ENCODE peak calls at places on chromosome 7, in eight cellular contexts. C is A549, U is tibial artery, H is GM12865, J is GM20000, X is upper lobe of right lung, S is endothelial cell, Z is neural crest cell. P is an unnamed sample.

GRCh38 chr7:82443044-82443800 is at the start of gene CACNA2D1:
- DNase-seq in X (peak; percentile 73), J (peak; percentile 50), Z (peak; percentile 59), C (peak; percentile 43), S (peak; percentile 69), H (peak; percentile 39), U (peak; percentile 70), P (peak; percentile 22)

GRCh38 chr7:57305192-57305748 is 144.7 kb upstream of the ZNF716 start:
- DNase-seq in H (no peak), J (no peak), Z (no peak), X (no peak), C (no peak), S (no peak), U (no peak), P (no peak)

GRCh38 chr7:123494193-123494796 is 40.1 kb downstream of the IQUB start:
- DNase-seq in S (no peak), J (peak; percentile 36), Z (no peak), U (no peak), C (peak; percentile 20), X (no peak), H (peak; percentile 32), P (peak; percentile 1)

GRCh38 chr7:18700147-18700546 is 204.6 kb downstream of the HDAC9 start:
- DNase-seq in J (peak; percentile 10), H (peak; percentile 20), Z (no peak), C (peak; percentile 5), U (no peak), S (peak; percentile 26), X (no peak), P (no peak)

GRCh38 chr7:102412548-102412947 is 16.4 kb downstream of the PRKRIP1 start:
- DNase-seq in J (no peak), U (no peak), X (no peak), C (peak; percentile 64), H (no peak), S (no peak), Z (peak; percentile 23), P (peak; percentile 12)

GRCh38 chr7:83970081-83970480 is 224.5 kb downstream of the SEMA3A start:
- DNase-seq in C (no peak), U (no peak), J (no peak), Z (no peak), H (no peak), S (no peak), X (no peak), P (no peak)

GRCh38 chr7:25075459-25075858 is 49.6 kb downstream of the CYCS start:
- DNase-seq in C (no peak), J (no peak), Z (no peak), H (peak; percentile 25), X (no peak), U (no peak), S (no peak), P (no peak)

GRCh38 chr7:159071260-159071659 is 73.4 kb downstream of the VIPR2 start:
- DNase-seq in X (no peak), S (no peak), C (no peak), J (no peak), Z (no peak), H (no peak), U (no peak), P (no peak)

GRCh38 chr7:132494474-132494873 is 81.8 kb downstream of the PLXNA4 start:
- DNase-seq in S (no peak), C (no peak), Z (no peak), X (no peak), J (no peak), H (no peak), U (no peak), P (no peak)

GRCh38 chr7:66558201-66558641 is 70.5 kb upstream of the KCTD7 start:
- DNase-seq in Z (no peak), H (no peak), S (no peak), U (no peak), C (no peak), J (no peak), X (no peak), P (no peak)

GRCh38 chr7:117171106-117171505 is 151.8 kb downstream of the WNT2 start:
- DNase-seq in X (no peak), S (no peak), U (no peak), Z (no peak), J (no peak), H (no peak), C (no peak), P (no peak)
- TF ChIP-seq CTCF in X (no peak), S (no peak), U (no peak), Z (no peak), J (no peak), H (no peak), C (no peak), P (peak; percentile 9)

GRCh38 chr7:129498021-129498420 is 4.3 kb upstream of the SMKR1 start:
- DNase-seq in C (no peak), X (no peak), J (no peak), H (no peak), S (no peak), U (no peak), Z (no peak), P (no peak)

GRCh38 chr7:129503725-129504124 is 1.4 kb downstream of the SMKR1 start:
- DNase-seq in C (no peak), X (no peak), U (no peak), H (no peak), S (no peak), J (no peak), Z (no peak), P (no peak)

GRCh38 chr7:129501760-129502707 is at the start of gene SMKR1:
- DNase-seq in U (peak; percentile 69), H (peak; percentile 92), J (peak; percentile 96), Z (peak; percentile 56), S (peak; percentile 74), C (peak; percentile 92), X (peak; percentile 93), P (no peak)

GRCh38 chr7:129499915-129500463 is 2.3 kb upstream of the SMKR1 start:
- DNase-seq in J (peak; percentile 24), Z (no peak), H (peak; percentile 79), C (no peak), X (no peak), S (no peak), U (no peak), P (no peak)

DNA sequence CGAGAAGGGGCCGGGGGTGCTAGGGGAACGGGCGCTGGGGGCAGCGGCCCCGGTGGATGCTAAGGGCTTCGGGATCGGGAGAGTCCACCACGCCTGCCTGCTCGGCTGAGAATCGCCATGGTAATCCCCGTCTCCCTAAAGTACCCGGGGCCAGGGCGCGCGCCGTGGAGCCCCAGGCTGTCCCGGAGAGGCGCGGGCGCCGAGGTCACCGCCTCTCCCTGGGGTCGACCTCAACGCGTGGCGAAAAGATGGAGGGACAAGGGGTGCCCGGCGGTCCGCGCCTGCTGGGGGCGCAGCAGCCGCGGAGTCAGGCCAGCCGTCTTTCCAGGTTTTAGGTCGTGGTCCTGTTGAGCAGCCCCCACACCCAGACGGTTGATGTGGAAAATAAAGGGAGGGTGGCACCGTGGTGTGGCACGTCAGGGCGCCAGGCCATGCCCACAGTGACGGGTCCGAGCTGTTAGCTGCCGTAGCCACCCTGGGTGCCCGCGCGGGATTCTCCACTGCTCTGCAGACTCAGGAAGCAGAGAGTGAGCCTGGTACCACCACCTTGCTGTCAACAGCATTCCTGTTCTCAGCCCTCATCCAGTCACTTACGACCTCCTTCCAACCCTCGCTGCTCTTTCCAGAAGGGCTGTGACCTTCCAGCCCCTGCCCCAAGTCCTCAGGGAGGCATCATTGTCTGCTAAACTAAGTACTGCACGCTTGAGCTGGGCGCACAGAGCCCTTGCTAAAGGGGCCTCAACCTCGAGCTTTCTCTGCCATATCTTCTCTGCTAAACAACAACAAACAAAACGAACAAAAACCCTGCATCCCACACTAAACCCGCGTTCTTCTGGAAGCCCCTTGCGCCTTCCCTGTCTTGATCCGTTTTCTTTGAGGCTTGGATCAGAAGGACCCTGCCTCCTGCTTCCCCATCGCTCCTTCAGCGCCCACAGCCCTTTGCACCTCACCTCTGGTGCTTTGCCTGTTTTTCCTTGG is 666 bp downstream of the SMKR1 start:
- DNase-seq in C (peak; percentile 57), S (peak; percentile 23), H (no peak), X (no peak), Z (peak; percentile 15), J (peak; percentile 38), U (no peak), P (no peak)
- TF ChIP-seq CTCF in C (no peak), S (no peak), H (no peak), X (no peak), Z (peak; percentile 22), J (peak; percentile 5), U (no peak), P (no peak)

GRCh38 chr7:49852619-49853462 is 79.4 kb downstream of the VWC2 start:
- DNase-seq in C (peak; percentile 34), X (no peak), S (peak; percentile 71), J (peak; percentile 58), U (no peak), Z (peak; percentile 51), H (peak; percentile 64), P (peak; percentile 40)

GRCh38 chr7:49848211-49848841 is 74.9 kb downstream of the VWC2 start:
- DNase-seq in Z (no peak), H (no peak), S (no peak), X (no peak), C (no peak), U (no peak), J (no peak), P (no peak)

GRCh38 chr7:49845626-49846025 is 72.2 kb downstream of the VWC2 start:
- DNase-seq in X (no peak), S (no peak), J (no peak), Z (no peak), H (no peak), C (no peak), U (no peak), P (no peak)

GRCh38 chr7:49855281-49855980 is 82.0 kb downstream of the VWC2 start:
- DNase-seq in S (no peak), U (no peak), J (no peak), X (no peak), H (no peak), Z (no peak), C (no peak), P (no peak)

DNA sequence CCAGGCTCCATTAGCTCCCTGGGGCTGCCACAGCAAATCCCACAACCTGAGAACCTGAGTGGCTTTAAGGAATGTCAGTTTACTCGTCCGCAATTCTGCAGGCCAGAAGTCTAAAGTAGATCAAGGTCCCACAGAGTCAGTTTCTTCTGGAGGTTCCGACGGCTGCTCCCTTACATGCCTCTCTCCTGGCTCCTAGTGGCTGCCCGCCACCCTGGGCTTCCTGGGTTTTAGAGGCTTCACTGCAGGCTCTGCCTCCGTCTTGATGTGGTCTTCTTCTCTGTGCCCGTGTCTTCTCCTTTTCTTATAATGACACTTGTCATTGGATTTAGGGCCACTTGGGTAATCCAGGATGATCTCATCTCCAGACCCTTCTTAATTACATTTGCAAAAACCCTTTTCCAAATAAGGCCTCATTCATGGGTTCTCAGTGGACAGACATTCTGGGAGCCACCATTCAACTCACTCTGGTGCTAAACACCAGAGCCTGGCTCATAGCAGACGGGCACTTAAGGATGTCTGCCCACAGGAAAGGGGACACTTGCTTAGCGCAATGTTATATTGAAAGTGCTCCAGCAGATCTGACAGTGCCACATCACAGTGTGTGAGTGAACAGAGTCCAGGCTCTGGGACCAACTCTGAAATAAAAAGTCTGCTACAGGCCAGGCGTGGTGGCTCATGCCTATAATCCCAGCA is 77.6 kb downstream of the VWC2 start:
- DNase-seq in C (no peak), S (no peak), U (no peak), H (no peak), Z (no peak), X (no peak), J (no peak), P (no peak)
- TF ChIP-seq CTCF in C (no peak), S (no peak), U (no peak), H (no peak), Z (no peak), X (no peak), J (no peak), P (no peak)

DNA sequence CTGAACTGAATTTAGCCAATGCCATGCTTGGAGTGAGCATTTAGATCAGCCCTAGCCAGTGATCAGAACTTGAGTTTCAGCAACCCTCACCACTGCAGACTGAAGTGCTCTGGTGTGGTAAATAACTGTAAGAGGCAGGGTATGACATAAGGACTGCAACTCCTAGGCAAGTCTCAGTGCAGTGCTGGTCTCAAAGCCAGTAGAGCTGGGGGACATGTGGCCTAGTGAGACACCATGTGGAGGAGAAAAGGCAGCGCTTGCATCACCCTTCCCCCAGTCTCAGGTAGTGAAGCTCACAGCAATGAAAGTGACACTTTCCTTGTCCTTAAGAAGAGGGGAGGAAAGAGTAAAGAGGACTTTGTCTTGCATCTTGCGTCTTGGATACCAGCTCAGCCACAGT is 386.8 kb upstream of the POT1 start:
- DNase-seq in Z (no peak), H (peak; percentile 12), C (no peak), S (peak; percentile 26), U (no peak), J (peak; percentile 11), X (no peak), P (no peak)
- TF ChIP-seq CTCF in Z (peak; percentile 51), H (no peak), C (no peak), S (no peak), U (no peak), J (no peak), X (peak; percentile 11), P (no peak)